ENCODE peak calls at places on chromosome 2, in five cellular contexts. S is skeletal muscle cell, M is SW 1271, B is A172, V is anterior cingulate cortex. G is an unnamed sample.

GRCh38 chr2:160406591-160407392 is 86.8 kb downstream of the RBMS1 start:
- DNase-seq in S (peak), M (peak), B (peak), V (no peak), G (peak)

GRCh38 chr2:120708944-120709607 is 26.6 kb upstream of the GLI2 start:
- DNase-seq in S (no peak), M (no peak), B (no peak), V (no peak), G (no peak)

GRCh38 chr2:181523756-181524155 is 66.6 kb downstream of the ITGA4 start:
- DNase-seq in S (no peak), M (no peak), B (no peak), V (no peak), G (no peak)

GRCh38 chr2:24929230-24929629 is 9.2 kb upstream of the ADCY3 start:
- DNase-seq in S (no peak), M (no peak), B (no peak), V (no peak), G (no peak)

GRCh38 chr2:172564376-172564775 is 8.5 kb downstream of the PDK1 start:
- DNase-seq in S (no peak), M (no peak), B (no peak), V (no peak), G (no peak)

GRCh38 chr2:219273887-219274391 is 5.2 kb upstream of the DNAJB2 start:
- DNase-seq in S (no peak), M (peak), B (peak), V (no peak), G (no peak)

GRCh38 chr2:182300603-182301002 is 126.2 kb downstream of the PDE1A start:
- DNase-seq in S (no peak), M (no peak), B (no peak), V (no peak), G (no peak)

GRCh38 chr2:20516291-20516645 is 69.4 kb downstream of the RHOB start:
- DNase-seq in S (no peak), M (no peak), B (no peak), V (no peak), G (no peak)

GRCh38 chr2:147352775-147353381 is 492.0 kb upstream of the ACVR2A start:
- DNase-seq in S (no peak), M (no peak), B (no peak), V (no peak), G (no peak)

GRCh38 chr2:206683546-206683945 is 34.6 kb downstream of the DYTN start:
- DNase-seq in S (no peak), M (no peak), B (no peak), V (no peak), G (no peak)

GRCh38 chr2:99200232-99200631 is 19.2 kb downstream of the MRPL30 start:
- DNase-seq in S (no peak), M (no peak), B (no peak), V (no peak), G (no peak)

GRCh38 chr2:112758701-112759100 is 5.7 kb downstream of the CKAP2L start:
- DNase-seq in S (no peak), M (no peak), B (no peak), V (no peak), G (no peak)

GRCh38 chr2:101991731-101992145 is at the start of gene IL1R2:
- DNase-seq in S (no peak), M (no peak), B (no peak), V (no peak), G (no peak)

GRCh38 chr2:105576440-105577241 is 168.1 kb upstream of the NCK2 start:
- DNase-seq in S (peak), M (no peak), B (peak), V (no peak), G (peak)

GRCh38 chr2:198116652-198117175 is 312.3 kb downstream of the PLCL1 start:
- DNase-seq in S (peak), M (no peak), B (no peak), V (no peak), G (no peak)

GRCh38 chr2:88081924-88082609 is 14.4 kb downstream of the SMYD1 start:
- DNase-seq in S (no peak), M (no peak), B (no peak), V (no peak), G (no peak)

GRCh38 chr2:134640494-134640893 is 78.3 kb downstream of the TMEM163 start:
- DNase-seq in S (no peak), M (no peak), B (no peak), V (no peak), G (no peak)

GRCh38 chr2:74587664-74588277 is 33.3 kb downstream of the DOK1 start:
- DNase-seq in S (no peak), M (peak), B (peak), V (no peak), G (peak)

GRCh38 chr2:33529771-33530481 is 53.5 kb downstream of the RASGRP3 start:
- DNase-seq in S (peak), M (peak), B (peak), V (no peak), G (no peak)

GRCh38 chr2:195562624-195563566 is 94.1 kb upstream of the SLC39A10 start:
- DNase-seq in S (no peak), M (no peak), B (no peak), V (no peak), G (no peak)

GRCh38 chr2:217851191-217852020 is 151.4 kb downstream of the TNS1 start:
- DNase-seq in S (no peak), M (no peak), B (no peak), V (no peak), G (no peak)

GRCh38 chr2:236161531-236161930 is 6.7 kb downstream of the GBX2 start:
- DNase-seq in S (no peak), M (no peak), B (no peak), V (no peak), G (no peak)

G was measured in DMS153.